ENCODE peak calls at places on chromosome 19, in six cellular contexts. One of them, this sample, is unnamed.

GRCh38 chr19:50909240-50910070 is 1.7 kb downstream of the KLK4 start:
- DNase-seq in iris pigment epithelial cell: peak
- DNase-seq in left ventricle myocardium inferior: no peak
- DNase-seq in neural progenitor cell: peak
- DNase-seq in neural crest cell: peak
- DNase-seq in stimulated activated CD4-positive, alpha-beta T cell treated with anti-CD3 and anti-CD28 coated beads, Interleukin-15, amount 100 ng/mL, for 1 hour: no peak
- DNase-seq in this sample: peak

GRCh38 chr19:57406516-57407123 is 4.3 kb upstream of the ZNF17 start:
- DNase-seq in iris pigment epithelial cell: peak
- DNase-seq in left ventricle myocardium inferior: peak
- DNase-seq in neural progenitor cell: peak
- DNase-seq in neural crest cell: peak
- DNase-seq in stimulated activated CD4-positive, alpha-beta T cell treated with anti-CD3 and anti-CD28 coated beads, Interleukin-15, amount 100 ng/mL, for 1 hour: peak
- DNase-seq in this sample: peak

GRCh38 chr19:1315470-1316166 is 29.9 kb downstream of the EFNA2 start:
- DNase-seq in iris pigment epithelial cell: peak
- DNase-seq in left ventricle myocardium inferior: peak
- DNase-seq in neural progenitor cell: peak
- DNase-seq in neural crest cell: no peak
- DNase-seq in stimulated activated CD4-positive, alpha-beta T cell treated with anti-CD3 and anti-CD28 coated beads, Interleukin-15, amount 100 ng/mL, for 1 hour: no peak
- DNase-seq in this sample: peak

GRCh38 chr19:18313398-18313797 is 9.5 kb downstream of the LSM4 start:
- DNase-seq in iris pigment epithelial cell: no peak
- DNase-seq in left ventricle myocardium inferior: no peak
- DNase-seq in neural progenitor cell: no peak
- DNase-seq in neural crest cell: no peak
- DNase-seq in stimulated activated CD4-positive, alpha-beta T cell treated with anti-CD3 and anti-CD28 coated beads, Interleukin-15, amount 100 ng/mL, for 1 hour: no peak
- DNase-seq in this sample: no peak

GRCh38 chr19:40689339-40690049 is 957 bp downstream of the NUMBL start:
- DNase-seq in iris pigment epithelial cell: no peak
- DNase-seq in left ventricle myocardium inferior: peak
- DNase-seq in neural progenitor cell: peak
- DNase-seq in neural crest cell: no peak
- DNase-seq in stimulated activated CD4-positive, alpha-beta T cell treated with anti-CD3 and anti-CD28 coated beads, Interleukin-15, amount 100 ng/mL, for 1 hour: no peak
- DNase-seq in this sample: no peak

GRCh38 chr19:45469835-45470146 is 2.0 kb downstream of the FOSB start:
- DNase-seq in iris pigment epithelial cell: no peak
- DNase-seq in left ventricle myocardium inferior: no peak
- DNase-seq in neural progenitor cell: no peak
- DNase-seq in neural crest cell: no peak
- DNase-seq in stimulated activated CD4-positive, alpha-beta T cell treated with anti-CD3 and anti-CD28 coated beads, Interleukin-15, amount 100 ng/mL, for 1 hour: no peak
- DNase-seq in this sample: no peak

GRCh38 chr19:35657904-35658700 is 8.2 kb upstream of the UPK1A start:
- DNase-seq in iris pigment epithelial cell: peak
- DNase-seq in left ventricle myocardium inferior: no peak
- DNase-seq in neural progenitor cell: no peak
- DNase-seq in neural crest cell: no peak
- DNase-seq in stimulated activated CD4-positive, alpha-beta T cell treated with anti-CD3 and anti-CD28 coated beads, Interleukin-15, amount 100 ng/mL, for 1 hour: no peak
- DNase-seq in this sample: no peak

GRCh38 chr19:32287811-32288227 is 57.6 kb upstream of the ZNF507 start:
- DNase-seq in iris pigment epithelial cell: peak
- DNase-seq in left ventricle myocardium inferior: peak
- DNase-seq in neural progenitor cell: peak
- DNase-seq in neural crest cell: peak
- DNase-seq in stimulated activated CD4-positive, alpha-beta T cell treated with anti-CD3 and anti-CD28 coated beads, Interleukin-15, amount 100 ng/mL, for 1 hour: no peak
- DNase-seq in this sample: peak

GRCh38 chr19:3406571-3407111 is 40.3 kb downstream of the NFIC start:
- DNase-seq in iris pigment epithelial cell: no peak
- DNase-seq in left ventricle myocardium inferior: no peak
- DNase-seq in neural progenitor cell: no peak
- DNase-seq in neural crest cell: no peak
- DNase-seq in stimulated activated CD4-positive, alpha-beta T cell treated with anti-CD3 and anti-CD28 coated beads, Interleukin-15, amount 100 ng/mL, for 1 hour: no peak
- DNase-seq in this sample: no peak

GRCh38 chr19:33667141-33667540 is 45.4 kb downstream of the CHST8 start:
- DNase-seq in iris pigment epithelial cell: no peak
- DNase-seq in left ventricle myocardium inferior: no peak
- DNase-seq in neural progenitor cell: no peak
- DNase-seq in neural crest cell: no peak
- DNase-seq in stimulated activated CD4-positive, alpha-beta T cell treated with anti-CD3 and anti-CD28 coated beads, Interleukin-15, amount 100 ng/mL, for 1 hour: no peak
- DNase-seq in this sample: no peak

GRCh38 chr19:40270362-40271089 is 14.6 kb downstream of the AKT2 start:
- DNase-seq in iris pigment epithelial cell: no peak
- DNase-seq in left ventricle myocardium inferior: no peak
- DNase-seq in neural progenitor cell: peak
- DNase-seq in neural crest cell: no peak
- DNase-seq in stimulated activated CD4-positive, alpha-beta T cell treated with anti-CD3 and anti-CD28 coated beads, Interleukin-15, amount 100 ng/mL, for 1 hour: no peak
- DNase-seq in this sample: no peak

GRCh38 chr19:16535381-16535780 is 6.9 kb downstream of the CHERP start:
- DNase-seq in iris pigment epithelial cell: no peak
- DNase-seq in left ventricle myocardium inferior: no peak
- DNase-seq in neural progenitor cell: no peak
- DNase-seq in neural crest cell: no peak
- DNase-seq in stimulated activated CD4-positive, alpha-beta T cell treated with anti-CD3 and anti-CD28 coated beads, Interleukin-15, amount 100 ng/mL, for 1 hour: no peak
- DNase-seq in this sample: no peak

This sample was measured in AG20443.